ENCODE peak calls at places on chromosome 18, in four cellular contexts. R, V, B and Z are unnamed samples.

GRCh38 chr18:76955529-76956170 is 133.3 kb downstream of the ZNF236 start:
- DNase-seq in B (no peak), V (no peak), R (no peak), Z (no peak)

GRCh38 chr18:49321800-49322461 is 138.5 kb downstream of the DYM start:
- DNase-seq in R (no peak), V (no peak), B (no peak), Z (no peak)

GRCh38 chr18:77899972-77900754 is 650.5 kb downstream of the GALR1 start:
- DNase-seq in B (peak; percentile 52), R (peak; percentile 18), V (peak; percentile 52), Z (no peak)

GRCh38 chr18:48955528-48956261 is 4.9 kb upstream of the SMAD7 start:
- DNase-seq in B (no peak), V (no peak), R (no peak), Z (no peak)

GRCh38 chr18:24317370-24317769 is 80.3 kb downstream of the OSBPL1A start:
- DNase-seq in B (no peak), V (no peak), R (no peak), Z (no peak)

GRCh38 chr18:6561029-6561861 is 146.5 kb upstream of the L3MBTL4 start:
- DNase-seq in R (peak; percentile 57), V (no peak), B (no peak), Z (no peak)

GRCh38 chr18:50738103-50738757 is 81.6 kb downstream of the MRO start:
- DNase-seq in B (no peak), V (no peak), R (no peak), Z (no peak)

GRCh38 chr18:24176727-24177416 is 38.0 kb downstream of the CABYR start:
- DNase-seq in V (peak; percentile 46), B (peak; percentile 29), R (peak; percentile 42), Z (peak; percentile 73)

GRCh38 chr18:79852561-79853302 is 55.0 kb downstream of the KCNG2 start:
- DNase-seq in V (no peak), B (no peak), R (no peak), Z (no peak)

GRCh38 chr18:48627216-48627615 is 88.4 kb downstream of the CTIF start:
- DNase-seq in R (no peak), B (no peak), V (no peak), Z (no peak)

GRCh38 chr18:26549486-26550435 is 1.4 kb upstream of the KCTD1 start:
- DNase-seq in R (peak; percentile 73), B (peak; percentile 15), V (peak; percentile 22), Z (peak; percentile 41)

GRCh38 chr18:74589820-74590219 is 7.8 kb upstream of the ZNF407 start:
- DNase-seq in V (no peak), R (no peak), B (no peak), Z (no peak)

GRCh38 chr18:34528177-34528576 is 181.9 kb upstream of the DTNA start:
- DNase-seq in V (no peak), B (no peak), R (no peak), Z (no peak)
- TF ChIP-seq CTCF in V (no peak), B (no peak), R (no peak), Z (no peak)

DNA sequence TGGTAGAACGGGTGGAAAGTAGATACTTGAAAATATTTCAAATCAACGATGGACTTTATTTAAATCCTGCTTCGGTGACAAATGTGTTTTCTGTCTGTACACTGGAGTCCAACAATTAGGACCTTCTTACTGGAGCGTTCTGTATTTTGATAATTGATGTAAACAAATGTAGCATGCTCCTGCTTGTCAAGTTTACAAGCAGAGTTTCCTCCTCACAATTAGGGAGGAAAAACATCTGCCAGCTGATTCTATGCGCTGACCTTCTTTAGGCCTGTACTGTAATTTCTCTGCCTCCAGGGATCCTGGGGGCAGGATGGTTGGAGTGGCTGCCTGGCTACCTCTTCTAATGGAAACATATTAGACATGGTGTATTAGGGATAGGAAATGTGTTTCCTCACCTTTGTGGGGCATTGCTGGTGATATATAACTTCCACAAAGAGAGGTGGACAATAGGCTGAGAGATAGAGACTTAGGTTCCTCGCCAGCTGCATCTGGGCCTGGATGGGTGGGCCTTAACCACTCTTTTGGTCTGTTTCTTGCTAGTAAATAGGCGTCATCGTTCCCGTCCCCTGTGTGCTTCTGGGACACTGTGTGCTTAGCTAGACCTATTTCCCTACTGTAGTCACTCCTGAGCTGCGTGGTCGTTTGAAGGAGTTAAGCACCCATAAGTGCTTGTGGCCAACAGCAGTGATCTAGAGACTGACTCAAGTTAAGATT is 19.3 kb downstream of the GATA6 start:
- DNase-seq in V (no peak), R (peak; percentile 52), B (no peak), Z (no peak)
- TF ChIP-seq CTCF in V (no peak), R (no peak), B (no peak), Z (no peak)

DNA sequence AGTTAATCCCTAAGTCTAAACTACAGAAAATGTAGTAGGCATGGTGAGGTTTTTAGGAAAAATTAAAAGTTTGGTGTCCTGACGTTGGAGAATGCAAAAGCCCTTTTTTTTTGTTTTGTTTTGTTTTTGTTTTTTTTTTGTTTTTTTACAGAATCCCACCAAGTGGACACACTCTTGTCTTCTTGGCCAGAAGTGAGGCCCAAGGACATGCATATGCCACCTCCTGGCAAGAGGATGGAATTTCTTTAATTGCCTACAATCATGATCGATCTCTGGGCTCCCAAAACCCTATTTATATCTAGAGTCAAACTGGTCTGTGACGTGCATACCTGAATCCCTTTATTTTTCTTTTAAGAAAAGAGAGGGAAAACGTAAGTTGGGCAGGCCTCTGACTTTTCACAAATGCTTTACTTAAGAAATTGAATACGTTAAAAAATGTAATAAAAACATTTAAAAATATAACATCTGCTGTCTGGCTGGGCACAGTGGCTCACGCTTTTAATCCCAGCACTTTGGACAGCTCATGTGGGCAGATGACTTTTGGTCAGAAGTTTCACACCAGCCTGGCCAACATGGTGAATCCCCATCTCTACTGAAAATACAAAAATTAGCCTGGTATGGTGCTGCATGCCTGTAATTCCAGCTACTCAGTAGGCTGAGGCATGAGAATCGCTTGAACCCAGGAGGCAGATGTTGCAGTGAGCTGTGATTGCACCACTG is 502.7 kb downstream of the CBLN2 start:
- DNase-seq in R (no peak), V (no peak), B (no peak), Z (no peak)
- TF ChIP-seq CTCF in R (no peak), V (no peak), B (peak; percentile 29), Z (no peak)

DNA sequence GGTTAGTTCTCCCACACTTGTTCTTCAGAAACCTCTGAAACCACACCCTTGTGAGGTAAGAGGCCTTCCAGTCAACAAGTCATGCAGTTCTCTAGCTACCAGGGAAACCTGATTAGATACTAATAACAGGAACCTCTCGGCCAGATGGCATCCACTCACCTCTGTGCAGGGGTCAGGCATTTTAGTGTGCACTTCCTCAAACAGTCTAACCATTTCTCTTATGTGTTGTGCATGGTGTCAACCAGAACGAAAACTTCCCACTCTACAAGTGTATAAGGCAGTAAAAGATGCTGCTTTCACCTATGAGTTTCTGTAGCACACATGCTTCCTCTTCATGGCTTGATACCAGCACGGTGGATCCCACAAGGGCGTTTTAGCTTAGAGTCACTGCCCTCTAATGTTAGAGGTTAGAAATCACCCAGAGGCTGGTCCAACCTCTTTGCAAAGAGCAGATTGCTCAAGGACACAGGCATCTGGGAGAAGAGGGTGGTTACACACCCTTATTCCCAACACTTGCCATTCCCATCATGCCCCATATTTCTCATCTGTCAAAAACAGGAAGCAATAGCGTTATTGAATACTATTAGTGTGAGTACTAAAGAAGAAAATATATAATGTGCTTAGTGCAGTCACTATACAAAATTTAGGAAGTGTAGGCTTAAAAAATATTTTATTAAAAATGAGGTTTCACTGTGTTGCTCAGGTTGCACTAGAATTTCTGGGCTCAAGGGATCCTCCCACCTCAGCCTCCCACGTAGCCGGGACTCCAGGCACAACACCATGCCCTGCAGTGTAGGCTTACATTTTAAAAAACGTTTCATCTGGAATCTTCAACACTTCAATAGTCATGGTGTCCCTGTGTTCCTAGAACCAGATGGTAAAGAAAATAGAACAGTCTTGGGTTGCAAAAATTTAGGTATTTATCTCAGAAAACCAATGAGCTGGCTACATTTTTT is 34.5 kb upstream of the RAB31 start:
- DNase-seq in B (no peak), V (no peak), R (no peak), Z (no peak)
- TF ChIP-seq CTCF in B (peak; percentile 24), V (no peak), R (no peak), Z (no peak)

GRCh38 chr18:10487161-10487560 is 32.7 kb downstream of the APCDD1 start:
- DNase-seq in V (no peak), B (no peak), R (no peak), Z (no peak)

GRCh38 chr18:10485475-10485874 is 31.0 kb downstream of the APCDD1 start:
- DNase-seq in R (no peak), B (no peak), V (no peak), Z (no peak)

GRCh38 chr18:10495936-10496335 is 29.9 kb upstream of the NAPG start:
- DNase-seq in R (no peak), V (no peak), B (no peak), Z (no peak)

GRCh38 chr18:10488022-10488421 is 33.6 kb downstream of the APCDD1 start:
- DNase-seq in R (no peak), V (no peak), B (no peak), Z (no peak)

GRCh38 chr18:10490401-10491289 is 35.2 kb upstream of the NAPG start:
- DNase-seq in V (no peak), B (no peak), R (no peak), Z (peak; percentile 31)
- TF ChIP-seq CTCF in V (no peak), B (peak; percentile 45), R (peak; percentile 41), Z (no peak)

DNA sequence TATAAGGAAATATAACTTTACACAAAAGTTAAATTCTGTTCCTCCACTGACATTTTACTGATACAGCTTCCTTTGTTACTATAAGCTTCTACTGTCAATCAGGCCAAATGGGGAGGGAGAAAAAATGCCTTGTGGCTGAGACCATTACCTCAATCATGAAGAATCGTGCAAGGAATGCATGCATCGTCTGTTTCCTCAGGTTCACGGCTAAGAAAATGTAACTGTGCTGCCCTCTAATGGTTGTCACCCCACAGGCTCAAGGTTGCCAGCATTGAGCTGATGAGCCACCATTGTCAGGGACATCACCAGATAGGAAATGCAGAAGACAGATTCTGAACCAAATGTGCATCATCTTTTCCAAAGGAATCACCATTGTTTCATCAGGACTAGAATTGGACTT is 426.9 kb downstream of the CDH2 start:
- DNase-seq in R (no peak), B (peak; percentile 25), V (no peak), Z (peak; percentile 69)
- TF ChIP-seq CTCF in R (peak; percentile 73), B (peak; percentile 72), V (no peak), Z (peak; percentile 53)

GRCh38 chr18:32261003-32261402 is 71.2 kb downstream of the MEP1B start:
- DNase-seq in V (no peak), R (no peak), B (no peak), Z (no peak)
- TF ChIP-seq CTCF in V (no peak), R (no peak), B (no peak), Z (peak; percentile 34)

GRCh38 chr18:37264956-37265355 is 300.6 kb downstream of the CELF4 start:
- DNase-seq in B (no peak), V (no peak), R (no peak), Z (no peak)
- TF ChIP-seq CTCF in B (no peak), V (no peak), R (no peak), Z (no peak)